ENCODE peak calls at places on chromosome X, in eight cellular contexts. M is psoas muscle, Z is T-helper 9 cell, R is NB4, P is SJSA1, L is globus pallidus, D is non-pigmented ciliary epithelial cell, X is colonic mucosa. S is an unnamed sample.

GRCh38 chrX:69116077-69116476 is 49.2 kb downstream of the PJA1 start:
- DNase-seq in M (no peak), Z (no peak), R (no peak), P (no peak), L (no peak), D (no peak), X (no peak), S (no peak)

GRCh38 chrX:80708781-80709180 is 100.9 kb downstream of the BRWD3 start:
- DNase-seq in M (no peak), Z (no peak), R (no peak), P (no peak), L (no peak), D (no peak), X (no peak), S (no peak)

GRCh38 chrX:154063234-154063633 is 34.3 kb downstream of the MECP2 start:
- DNase-seq in M (no peak), Z (no peak), R (no peak), P (no peak), L (no peak), D (no peak), X (no peak), S (no peak)

GRCh38 chrX:20523626-20524312 is 257.1 kb upstream of the RPS6KA3 start:
- DNase-seq in M (no peak), Z (no peak), R (peak), P (no peak), L (no peak), D (no peak), X (no peak), S (no peak)

GRCh38 chrX:153372949-153373348 is 28.2 kb downstream of the PNMA6E start:
- DNase-seq in M (no peak), Z (no peak), R (no peak), P (no peak), L (no peak), D (no peak), X (no peak), S (no peak)

GRCh38 chrX:69614896-69615295 is 1.0 kb upstream of the EDA start:
- DNase-seq in M (no peak), Z (no peak), R (no peak), P (no peak), L (peak), D (no peak), X (peak), S (peak)

GRCh38 chrX:46279925-46280313 is 265.3 kb downstream of the ZNF674 start:
- DNase-seq in M (no peak), Z (no peak), R (peak), P (no peak), L (no peak), D (no peak), X (no peak), S (peak)

GRCh38 chrX:10104958-10105658 is 51.7 kb upstream of the CLCN4 start:
- DNase-seq in M (no peak), Z (no peak), R (no peak), P (no peak), L (no peak), D (no peak), X (no peak), S (peak)

GRCh38 chrX:43349363-43349762 is 306.7 kb upstream of the MAOA start:
- DNase-seq in M (no peak), Z (peak), R (peak), P (no peak), L (peak), D (no peak), X (peak), S (peak)

GRCh38 chrX:150842198-150842553 is 56.3 kb downstream of the CD99L2 start:
- DNase-seq in M (no peak), Z (no peak), R (no peak), P (no peak), L (no peak), D (no peak), X (no peak), S (no peak)

GRCh38 chrX:140504371-140505324 is at the start of gene SOX3:
- DNase-seq in M (no peak), Z (no peak), R (no peak), P (no peak), L (no peak), D (no peak), X (no peak), S (no peak)

GRCh38 chrX:149639568-149639967 is 8.0 kb upstream of the TMEM185A start:
- DNase-seq in M (no peak), Z (no peak), R (no peak), P (no peak), L (no peak), D (no peak), X (no peak), S (no peak)

GRCh38 chrX:109347618-109348017 is 134.3 kb downstream of the GUCY2F start:
- DNase-seq in M (no peak), Z (no peak), R (peak), P (peak), L (no peak), D (peak), X (no peak), S (peak)

S was measured in cardiac fibroblast.